ENCODE peak calls at places on chromosomes 12 and 14, in nine cellular contexts. I is CD8-positive, alpha-beta T cell; N is endothelial cell of umbilical vein; C is aorta; B is fibroblast of lung; U is stomach; G is neural progenitor cell; X is cardiac muscle cell; Z is Karpas-422. T is an unnamed sample.

GRCh38 chr12:93427779-93428564 is 13.8 kb downstream of the UBE2N start:
- DNase-seq in U (no peak), C (no peak), Z (no peak), B (peak; percentile 77), X (peak; percentile 57), I (no peak), N (no peak), G (no peak), T (no peak)

GRCh38 chr12:19299765-19300164 is 139.5 kb upstream of the AEBP2 start:
- DNase-seq in C (no peak), B (no peak), Z (no peak), X (peak; percentile 52), I (no peak), G (no peak), U (no peak), N (no peak), T (no peak)

GRCh38 chr14:64891839-64892375 is 12.2 kb upstream of the SPTB start:
- DNase-seq in I (peak; percentile 18), G (peak; percentile 82), N (peak; percentile 72), X (peak; percentile 77), U (no peak), B (peak; percentile 77), Z (peak; percentile 88), C (no peak), T (peak; percentile 55)

GRCh38 chr12:78229491-78230209 is 399.0 kb downstream of the NAV3 start:
- DNase-seq in N (peak; percentile 47), Z (peak; percentile 85), C (no peak), G (peak; percentile 60), I (no peak), X (peak; percentile 56), U (no peak), B (peak; percentile 54), T (peak; percentile 79)

GRCh38 chr14:24984846-24985589 is 64.9 kb downstream of the STXBP6 start:
- DNase-seq in X (peak; percentile 44), Z (no peak), G (no peak), B (peak; percentile 35), U (peak; percentile 39), C (no peak), I (no peak), N (peak; percentile 70), T (no peak)

GRCh38 chr12:57890191-57891120 is 43.9 kb upstream of the CTDSP2 start:
- DNase-seq in U (no peak), G (no peak), C (no peak), X (no peak), N (no peak), Z (no peak), I (no peak), B (no peak), T (no peak)

GRCh38 chr12:21675641-21676040 is 18.0 kb upstream of the LDHB start:
- DNase-seq in G (no peak), B (no peak), Z (no peak), C (no peak), X (no peak), N (no peak), I (no peak), U (no peak), T (no peak)

GRCh38 chr12:105944628-105945027 is 194.1 kb downstream of the NUAK1 start:
- DNase-seq in G (no peak), I (no peak), B (no peak), U (no peak), X (no peak), N (no peak), Z (no peak), C (no peak), T (no peak)

GRCh38 chr14:99273724-99274345 is 1.8 kb upstream of the BCL11B start:
- DNase-seq in Z (no peak), I (peak; percentile 28), X (peak; percentile 38), G (no peak), N (no peak), B (no peak), U (peak; percentile 8), C (no peak), T (no peak)

GRCh38 chr14:24630872-24631477 is 3.0 kb downstream of the GZMB start:
- DNase-seq in Z (no peak), C (no peak), X (no peak), G (no peak), I (no peak), N (no peak), U (peak; percentile 54), B (peak; percentile 3), T (no peak)

GRCh38 chr12:770474-770873 is 18.1 kb downstream of the WNK1 start:
- DNase-seq in C (no peak), Z (no peak), N (no peak), B (no peak), X (no peak), I (no peak), U (no peak), G (no peak), T (no peak)

GRCh38 chr14:61470954-61471279 is 149.5 kb downstream of the PRKCH start:
- DNase-seq in I (no peak), B (no peak), C (no peak), N (no peak), G (no peak), Z (peak; percentile 60), U (no peak), X (no peak), T (no peak)

GRCh38 chr14:100473249-100473648 is 114.0 kb downstream of the BEGAIN start:
- DNase-seq in I (no peak), N (no peak), B (no peak), Z (no peak), X (no peak), U (no peak), C (no peak), G (no peak), T (no peak)
- H3K4me1 ChIP-seq in I (no peaks in the 10 kb centered on the region), N (no peaks in the 10 kb centered on the region), B (no peaks in the 10 kb centered on the region), Z (no peaks in the 10 kb centered on the region), X (no peaks in the 10 kb centered on the region), U (no peaks in the 10 kb centered on the region), C (no peaks in the 10 kb centered on the region), G (peaks cover 6% of the 10 kb centered on the region), T (no peaks in the 10 kb centered on the region)

GRCh38 chr12:49347307-49348237 is 884 bp downstream of the DNAJC22 start:
- DNase-seq in C (peak; percentile 91), G (peak; percentile 90), U (peak; percentile 91), B (peak; percentile 89), N (peak; percentile 69), X (peak; percentile 96), I (peak; percentile 81), Z (peak; percentile 87), T (peak; percentile 94)

GRCh38 chr12:49346659-49347306 is at the start of gene DNAJC22:
- DNase-seq in Z (peak; percentile 58), X (peak; percentile 42), I (no peak), U (peak; percentile 33), N (no peak), G (peak; percentile 74), B (no peak), C (no peak), T (peak; percentile 37)

GRCh38 chr12:49344486-49345047 is 2.1 kb upstream of the DNAJC22 start:
- DNase-seq in G (no peak), U (no peak), Z (no peak), I (no peak), B (no peak), N (no peak), C (no peak), X (no peak), T (no peak)

GRCh38 chr12:49345048-49345839 is 1.4 kb upstream of the DNAJC22 start:
- DNase-seq in G (peak; percentile 81), I (no peak), B (no peak), C (no peak), X (no peak), Z (peak; percentile 74), U (peak; percentile 35), N (no peak), T (no peak)

DNA sequence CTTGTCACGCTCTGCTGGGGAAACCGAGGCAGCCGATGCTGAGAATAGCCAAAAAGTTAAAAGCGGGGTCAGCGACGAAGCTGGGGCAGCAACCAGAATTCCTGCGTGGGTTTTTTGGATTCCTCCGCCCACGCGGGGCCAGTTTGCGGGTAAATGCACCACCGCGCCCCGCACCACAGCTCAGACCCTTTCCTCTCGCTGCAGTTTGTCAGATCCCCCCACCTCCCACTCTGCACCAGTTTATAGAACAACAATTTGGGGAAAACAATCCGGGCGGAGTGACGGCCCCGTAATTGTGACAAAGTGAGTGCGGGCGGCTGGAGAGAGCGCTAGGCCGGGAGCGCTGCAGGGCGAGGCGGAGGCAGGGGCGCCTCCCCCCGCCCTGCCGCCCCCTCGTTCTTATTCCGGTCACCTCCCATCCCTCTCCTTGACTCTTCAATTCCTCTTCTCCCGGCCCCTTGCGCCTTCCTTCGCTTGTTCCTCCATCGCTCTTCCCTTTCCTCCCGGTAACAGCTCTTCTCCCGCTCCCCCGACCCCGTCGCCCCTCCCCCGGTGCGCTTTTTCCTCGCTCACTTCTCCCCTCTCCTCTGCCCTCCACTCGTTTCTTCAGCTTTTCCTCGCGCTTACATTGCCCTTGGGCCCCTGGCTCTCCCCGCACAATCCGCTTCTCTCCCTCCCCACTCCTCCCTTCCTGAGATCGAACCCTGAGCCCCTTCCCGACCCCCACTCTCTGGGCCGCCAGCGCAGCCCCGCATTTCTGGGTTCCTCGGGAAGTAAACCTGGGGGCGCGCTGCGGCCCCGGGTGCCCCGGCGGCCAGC is 639 bp upstream of the DNAJC22 start:
- DNase-seq in G (no peak), X (no peak), C (no peak), I (no peak), N (no peak), U (peak; percentile 24), Z (no peak), B (no peak), T (no peak)
- H3K4me3 ChIP-seq in G (peak overlapping the region; percentile 48), X (peak overlapping the region; percentile 38), C (peak overlapping the region; percentile 4), I (peak overlapping the region; percentile 54), N (peak overlapping the region; percentile 25), U (peak overlapping the region; percentile 43), Z (peak overlapping the region; percentile 62), B (no peak overlapping the region), T (no peak overlapping the region)

DNA sequence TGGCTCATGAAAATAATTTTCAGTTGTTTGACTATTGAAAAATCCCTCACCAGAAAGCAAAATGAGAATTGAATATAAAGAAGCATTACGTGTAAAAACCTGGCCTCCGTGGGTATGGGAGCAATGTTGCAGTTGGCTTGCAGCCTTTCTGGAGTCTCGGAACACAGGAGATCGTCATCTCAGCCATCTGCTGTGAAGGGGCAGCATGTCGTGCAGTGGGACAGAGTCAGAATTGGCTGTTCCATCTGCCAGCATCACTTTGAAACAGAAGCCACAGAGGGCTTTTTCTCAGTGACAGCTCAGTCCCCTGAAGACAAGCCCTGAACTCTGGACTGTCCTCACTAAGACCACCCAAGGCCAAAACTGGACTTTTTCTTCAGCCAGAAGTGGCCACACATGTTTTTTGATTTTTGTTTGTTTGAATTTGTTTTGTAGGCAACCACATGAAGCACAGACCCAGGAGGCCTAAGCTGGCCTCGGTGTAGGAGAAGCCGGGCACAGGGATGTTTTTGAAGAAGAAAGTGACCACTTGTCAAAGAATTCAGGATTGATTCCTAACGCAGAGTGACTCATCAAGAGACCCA is 170.8 kb upstream of the DYRK2 start:
- DNase-seq in N (no peak), B (no peak), I (no peak), U (no peak), C (no peak), X (no peak), G (no peak), Z (no peak), T (no peak)
- H3K4me1 ChIP-seq in N (no peaks in the 10 kb centered on the region), B (no peaks in the 10 kb centered on the region), I (peaks cover 13% of the 10 kb centered on the region), U (no peaks in the 10 kb centered on the region), C (peaks cover 2% of the 10 kb centered on the region), X (peaks cover 7% of the 10 kb centered on the region), G (peaks cover 4% of the 10 kb centered on the region), Z (no peaks in the 10 kb centered on the region), T (no peaks in the 10 kb centered on the region)

DNA sequence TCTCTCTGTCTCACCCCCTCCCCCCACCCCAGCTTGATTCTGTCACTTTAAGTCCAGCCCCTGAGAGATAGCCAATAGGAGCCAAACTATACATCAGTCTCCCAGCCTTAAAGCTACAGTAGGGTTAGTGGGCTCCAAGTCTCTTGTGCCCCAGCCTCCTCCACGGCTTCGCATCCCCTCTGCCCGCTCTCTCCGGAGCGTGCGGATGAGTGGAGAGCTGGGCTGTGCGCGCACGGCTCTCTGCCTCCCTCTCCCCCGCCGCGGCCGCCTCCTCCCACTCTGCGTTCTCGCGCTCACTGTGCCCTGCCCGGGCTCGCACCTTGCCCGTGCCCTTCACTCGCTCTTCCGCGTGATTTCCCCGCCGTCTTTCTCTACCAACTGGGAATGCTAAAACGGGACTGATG is at the start of gene ESRRB:
- DNase-seq in C (no peak), U (no peak), G (peak; percentile 74), B (peak; percentile 31), Z (no peak), N (peak; percentile 9), X (peak; percentile 39), I (no peak), T (peak; percentile 32)
- H3K4me3 ChIP-seq in C (no peak within 1 kb of the TSS), U (peak within 1 kb of the TSS; percentile 20), G (peak within 1 kb of the TSS; percentile 65), B (no peak within 1 kb of the TSS), Z (no peak within 1 kb of the TSS), N (peak within 1 kb of the TSS; percentile 21), X (peak within 1 kb of the TSS; percentile 41), I (no peak within 1 kb of the TSS), T (peak within 1 kb of the TSS; percentile 13)